ENCODE peak calls at places on chromosomes 3 and 15, in nine cellular contexts. K, W, H, E, Q, R, J, B and O are unnamed samples.

GRCh38 chr3:39809181-39809994 is at the start of gene MYRIP:
- DNase-seq in K (peak; percentile 86), W (peak; percentile 83), Q (peak; percentile 68), R (no peak), J (peak; percentile 81), B (peak; percentile 54), E (peak; percentile 59), H (no peak), O (peak; percentile 66)

GRCh38 chr15:66016199-66016598 is 146.9 kb downstream of the RAB11A start:
- DNase-seq in R (no peak), K (no peak), J (no peak), W (no peak), E (no peak), B (no peak), Q (no peak), H (no peak), O (no peak)

GRCh38 chr3:58164199-58164879 is 46.4 kb downstream of the DNASE1L3 start:
- DNase-seq in E (peak; percentile 68), R (peak; percentile 93), K (no peak), Q (peak; percentile 57), B (peak; percentile 70), H (no peak), W (no peak), J (no peak), O (peak; percentile 75)

GRCh38 chr15:31269961-31270575 is 56.6 kb upstream of the KLF13 start:
- DNase-seq in R (no peak), H (no peak), W (peak; percentile 35), B (peak; percentile 22), K (no peak), Q (no peak), J (peak; percentile 4), E (no peak), O (no peak)

GRCh38 chr3:181947606-181948005 is 235.9 kb downstream of the SOX2 start:
- DNase-seq in W (no peak), Q (no peak), J (no peak), R (no peak), E (no peak), B (no peak), H (no peak), K (no peak), O (no peak)

GRCh38 chr3:28077566-28077965 is 163.9 kb upstream of the CMC1 start:
- DNase-seq in W (peak; percentile 51), K (no peak), J (no peak), H (no peak), E (peak; percentile 5), R (peak; percentile 5), Q (no peak), B (no peak), O (no peak)

GRCh38 chr3:184260571-184261269 is 633 bp downstream of the CAMK2N2 start:
- DNase-seq in K (no peak), J (no peak), R (no peak), B (no peak), H (no peak), Q (no peak), W (no peak), E (no peak), O (no peak)

GRCh38 chr3:108527109-108527508 is 16.7 kb upstream of the MYH15 start:
- DNase-seq in W (no peak), Q (no peak), E (no peak), H (no peak), J (no peak), R (no peak), K (no peak), B (no peak), O (no peak)

GRCh38 chr3:64072111-64072510 is 48.8 kb upstream of the PSMD6 start:
- DNase-seq in H (no peak), K (no peak), R (no peak), Q (no peak), B (no peak), E (no peak), J (no peak), W (no peak), O (no peak)

GRCh38 chr3:14549256-14549931 is 9.3 kb upstream of the GRIP2 start:
- DNase-seq in B (no peak), R (peak; percentile 41), W (peak; percentile 40), Q (no peak), H (no peak), J (no peak), E (no peak), K (no peak), O (no peak)

GRCh38 chr3:54858386-54858785 is 69.5 kb downstream of the LRTM1 start:
- DNase-seq in H (no peak), J (no peak), Q (no peak), W (no peak), B (no peak), E (no peak), R (no peak), K (no peak), O (no peak)

GRCh38 chr3:142275856-142276255 is 50.5 kb upstream of the GK5 start:
- DNase-seq in R (no peak), J (no peak), W (no peak), B (no peak), Q (no peak), H (no peak), K (no peak), E (no peak), O (no peak)

GRCh38 chr3:53170325-53171108 is 9.5 kb downstream of the PRKCD start:
- DNase-seq in H (no peak), W (no peak), Q (no peak), B (no peak), J (peak; percentile 75), R (no peak), E (no peak), K (peak; percentile 48), O (peak; percentile 58)

GRCh38 chr15:58758141-58758540 is 8.6 kb upstream of the ADAM10 start:
- DNase-seq in H (no peak), K (no peak), E (peak; percentile 51), Q (no peak), W (no peak), R (peak; percentile 47), B (no peak), J (no peak), O (no peak)

GRCh38 chr3:67461667-67462142 is 192.7 kb downstream of the SUCLG2 start:
- DNase-seq in R (no peak), B (no peak), J (no peak), E (no peak), H (no peak), W (peak; percentile 49), K (no peak), Q (peak; percentile 9), O (no peak)

GRCh38 chr3:40985195-40985594 is 214.1 kb upstream of the CTNNB1 start:
- DNase-seq in H (no peak), J (peak; percentile 21), W (no peak), Q (no peak), E (no peak), B (no peak), R (no peak), K (peak; percentile 55), O (no peak)

GRCh38 chr15:30984542-30984941 is 6.9 kb downstream of the MTMR10 start:
- DNase-seq in J (no peak), R (no peak), Q (no peak), E (no peak), H (no peak), B (no peak), W (no peak), K (no peak), O (no peak)

GRCh38 chr3:169660709-169661566 is 2.6 kb downstream of the MECOM start:
- DNase-seq in B (no peak), E (no peak), W (no peak), R (no peak), J (no peak), K (peak; percentile 30), Q (no peak), H (no peak), O (no peak)

GRCh38 chr3:194265505-194265892 is 85.6 kb downstream of the CPN2 start:
- DNase-seq in K (no peak), E (peak; percentile 91), B (peak; percentile 74), Q (peak; percentile 86), H (no peak), W (peak; percentile 97), R (no peak), J (peak; percentile 60), O (peak; percentile 73)
- H3K27ac ChIP-seq in K (peak overlapping the region; percentile 62), E (no peak overlapping the region), B (peak overlapping the region; percentile 74), Q (peak overlapping the region; percentile 47), H (no peak overlapping the region), W (peak overlapping the region; percentile 64), R (no peak overlapping the region), J (peak overlapping the region; percentile 79), O (peak overlapping the region; percentile 17)

DNA sequence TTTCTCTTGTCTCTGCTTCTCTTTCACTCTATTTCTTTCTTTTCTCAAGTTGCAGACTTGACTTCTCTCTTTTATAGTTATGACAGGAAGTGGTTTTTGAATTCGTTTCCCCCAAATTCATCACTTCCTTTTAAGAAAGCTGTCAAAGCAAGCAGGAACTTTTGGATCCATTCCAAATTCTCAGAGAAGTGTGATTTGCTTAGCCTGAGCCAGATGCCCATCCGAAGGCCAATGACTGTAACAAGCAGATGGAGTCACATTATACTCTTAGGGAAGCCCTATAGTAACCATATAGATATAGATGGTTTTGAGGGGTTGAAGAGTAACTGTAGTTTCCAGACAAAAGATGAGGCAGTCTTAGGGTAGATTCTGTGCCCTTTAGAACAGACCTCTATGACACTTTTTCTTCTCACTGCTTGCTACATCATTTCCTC is 592.0 kb upstream of the KCNMB2 start:
- DNase-seq in B (no peak), J (no peak), H (no peak), W (no peak), K (no peak), Q (no peak), R (no peak), E (no peak), O (no peak)
- H3K9me3 ChIP-seq in B (no peaks in the 10 kb centered on the region), J (no peaks in the 10 kb centered on the region), H (no peaks in the 10 kb centered on the region), W (no peaks in the 10 kb centered on the region), K (no peaks in the 10 kb centered on the region), Q (no peaks in the 10 kb centered on the region), R (no peaks in the 10 kb centered on the region), E (no peaks in the 10 kb centered on the region), O (no peaks in the 10 kb centered on the region)

GRCh38 chr15:91885714-91886265 is 32.3 kb downstream of the SLCO3A1 start:
- DNase-seq in W (no peak), R (no peak), E (no peak), B (no peak), Q (no peak), H (no peak), J (no peak), K (no peak), O (no peak)
- TF ChIP-seq CTCF in W (peak; percentile 17), R (peak; percentile 15), E (peak; percentile 37), B (no peak), Q (no peak), H (no peak), J (no peak), K (no peak), O (no peak)

DNA sequence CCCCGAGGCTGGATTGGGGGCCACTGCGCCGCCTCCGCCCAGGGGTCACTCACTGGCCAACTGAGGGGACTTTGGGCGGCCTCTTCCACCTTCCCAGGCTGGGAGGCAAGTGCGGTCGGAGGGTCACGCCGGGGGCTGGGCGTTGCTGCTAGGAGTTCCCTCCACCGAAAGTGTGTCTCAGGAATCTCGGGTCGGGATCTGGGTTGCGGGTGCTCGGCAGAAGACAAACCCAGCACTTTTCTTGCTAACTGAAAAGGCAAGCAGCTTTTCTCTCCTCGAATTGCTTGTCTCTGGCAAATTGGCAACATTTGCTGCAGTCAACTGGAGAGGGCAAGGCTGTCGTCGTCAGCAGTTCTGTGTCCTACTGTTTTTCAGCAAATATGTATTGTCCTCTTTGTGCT is 376 bp upstream of the SLC30A4 start:
- DNase-seq in H (no peak), B (no peak), Q (no peak), J (no peak), K (no peak), R (peak; percentile 24), E (peak; percentile 59), W (no peak), O (peak; percentile 33)
- H3K27ac ChIP-seq in H (no peak overlapping the region), B (peak overlapping the region; percentile 92), Q (peak overlapping the region; percentile 77), J (peak overlapping the region; percentile 92), K (peak overlapping the region; percentile 75), R (peak overlapping the region; percentile 91), E (no peak overlapping the region), W (peak overlapping the region; percentile 80), O (peak overlapping the region; percentile 88)